ENCODE peak calls at places on chromosomes 7 and 10, in ten cellular contexts. One of them, this sample, is unnamed.

GRCh38 chr7:1312098-1313070 is 79.7 kb downstream of the UNCX start:
- DNase-seq in mammary epithelial cell: peak; percentile 8
- DNase-seq in brain microvascular endothelial cell: no peak
- DNase-seq in fibroblast of the aortic adventitia: no peak
- DNase-seq in GM12865: no peak
- DNase-seq in IMR-90: no peak
- DNase-seq in esophagus squamous epithelium: no peak
- DNase-seq in cardiac fibroblast: no peak
- DNase-seq in Panc1: no peak
- DNase-seq in cardiac muscle cell: no peak
- DNase-seq in this sample: no peak

GRCh38 chr7:119252962-119253361 is 1020.0 kb upstream of the KCND2 start:
- DNase-seq in mammary epithelial cell: no peak
- DNase-seq in Panc1: no peak
- DNase-seq in brain microvascular endothelial cell: no peak
- DNase-seq in esophagus squamous epithelium: no peak
- DNase-seq in IMR-90: no peak
- DNase-seq in fibroblast of the aortic adventitia: no peak
- DNase-seq in cardiac muscle cell: no peak
- DNase-seq in cardiac fibroblast: no peak
- DNase-seq in GM12865: no peak
- DNase-seq in this sample: no peak

GRCh38 chr7:47085491-47086275 is 496.2 kb downstream of the TNS3 start:
- DNase-seq in mammary epithelial cell: no peak
- DNase-seq in IMR-90: peak; percentile 32
- DNase-seq in cardiac muscle cell: no peak
- DNase-seq in GM12865: no peak
- DNase-seq in esophagus squamous epithelium: no peak
- DNase-seq in brain microvascular endothelial cell: no peak
- DNase-seq in fibroblast of the aortic adventitia: no peak
- DNase-seq in Panc1: no peak
- DNase-seq in cardiac fibroblast: no peak
- DNase-seq in this sample: no peak

GRCh38 chr10:71719464-71720303 is at the start of gene C10orf105:
- DNase-seq in GM12865: no peak
- DNase-seq in cardiac muscle cell: peak; percentile 41
- DNase-seq in IMR-90: no peak
- DNase-seq in brain microvascular endothelial cell: no peak
- DNase-seq in mammary epithelial cell: no peak
- DNase-seq in esophagus squamous epithelium: no peak
- DNase-seq in Panc1: no peak
- DNase-seq in fibroblast of the aortic adventitia: no peak
- DNase-seq in cardiac fibroblast: no peak
- DNase-seq in this sample: no peak

GRCh38 chr10:125812128-125812527 is 10.9 kb downstream of the UROS start:
- DNase-seq in GM12865: no peak
- DNase-seq in cardiac fibroblast: peak; percentile 54
- DNase-seq in fibroblast of the aortic adventitia: peak; percentile 29
- DNase-seq in Panc1: no peak
- DNase-seq in IMR-90: peak; percentile 58
- DNase-seq in mammary epithelial cell: no peak
- DNase-seq in brain microvascular endothelial cell: peak; percentile 9
- DNase-seq in esophagus squamous epithelium: no peak
- DNase-seq in cardiac muscle cell: no peak
- DNase-seq in this sample: no peak

GRCh38 chr10:418894-419293 is 270.6 kb downstream of the DIP2C start:
- DNase-seq in Panc1: no peak
- DNase-seq in mammary epithelial cell: no peak
- DNase-seq in brain microvascular endothelial cell: no peak
- DNase-seq in IMR-90: no peak
- DNase-seq in cardiac muscle cell: no peak
- DNase-seq in GM12865: no peak
- DNase-seq in fibroblast of the aortic adventitia: no peak
- DNase-seq in cardiac fibroblast: no peak
- DNase-seq in esophagus squamous epithelium: no peak
- DNase-seq in this sample: no peak

GRCh38 chr10:17237915-17238444 is 9.9 kb downstream of the VIM start:
- DNase-seq in brain microvascular endothelial cell: no peak
- DNase-seq in fibroblast of the aortic adventitia: peak; percentile 60
- DNase-seq in cardiac fibroblast: peak; percentile 61
- DNase-seq in IMR-90: peak; percentile 51
- DNase-seq in GM12865: no peak
- DNase-seq in Panc1: no peak
- DNase-seq in cardiac muscle cell: no peak
- DNase-seq in esophagus squamous epithelium: no peak
- DNase-seq in mammary epithelial cell: no peak
- DNase-seq in this sample: no peak

GRCh38 chr7:148524479-148525173 is 65.9 kb upstream of the C7orf33 start:
- DNase-seq in cardiac muscle cell: no peak
- DNase-seq in Panc1: no peak
- DNase-seq in GM12865: no peak
- DNase-seq in cardiac fibroblast: no peak
- DNase-seq in brain microvascular endothelial cell: no peak
- DNase-seq in mammary epithelial cell: no peak
- DNase-seq in esophagus squamous epithelium: no peak
- DNase-seq in fibroblast of the aortic adventitia: no peak
- DNase-seq in IMR-90: no peak
- DNase-seq in this sample: no peak

DNA sequence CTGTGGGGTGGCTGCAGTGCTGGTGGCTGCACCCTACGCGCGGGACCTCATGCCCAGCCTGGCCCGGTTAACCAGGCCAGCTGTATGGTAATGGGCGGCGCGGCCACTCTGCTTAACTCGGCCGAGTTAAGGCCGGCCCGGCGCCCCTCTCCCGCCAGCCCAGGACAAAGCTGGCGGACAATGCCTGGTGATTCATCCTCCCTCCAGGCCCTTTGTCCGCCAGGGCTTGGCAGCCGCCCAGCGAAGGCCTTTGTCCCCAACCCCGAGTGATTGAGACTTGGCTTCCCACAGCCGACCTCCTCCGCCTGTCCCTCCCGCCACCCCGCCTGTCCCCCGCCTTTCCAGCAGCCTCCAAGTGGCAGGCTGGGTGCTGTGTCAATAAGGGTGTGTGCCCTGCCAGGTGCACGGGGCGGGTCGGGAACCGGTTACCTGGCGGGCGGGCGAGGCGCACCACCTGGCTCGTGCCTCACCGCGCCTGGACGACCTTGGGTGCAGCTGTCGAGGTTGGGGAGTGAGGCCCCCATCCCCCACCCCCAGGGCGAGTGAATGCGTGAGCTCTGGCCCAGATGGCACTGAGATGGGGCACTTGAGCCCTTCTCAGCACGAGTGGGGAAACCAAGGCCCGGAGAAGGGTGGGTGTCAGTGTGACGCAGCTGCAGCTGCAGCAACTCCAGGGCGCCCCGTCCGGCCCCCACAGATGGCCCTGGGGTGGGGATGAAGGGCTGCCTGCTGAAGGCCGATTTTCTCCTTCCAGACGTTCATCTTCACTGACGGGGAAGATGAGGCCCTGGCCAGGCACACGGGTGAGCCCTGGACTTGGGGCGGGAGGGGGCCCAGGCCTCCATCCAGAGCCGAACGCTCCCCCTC is 4.6 kb downstream of the LFNG start:
- DNase-seq in IMR-90: peak; percentile 41
- DNase-seq in cardiac fibroblast: peak; percentile 57
- DNase-seq in Panc1: no peak
- DNase-seq in brain microvascular endothelial cell: no peak
- DNase-seq in esophagus squamous epithelium: no peak
- DNase-seq in GM12865: no peak
- DNase-seq in mammary epithelial cell: peak; percentile 76
- DNase-seq in cardiac muscle cell: no peak
- DNase-seq in fibroblast of the aortic adventitia: peak; percentile 26
- DNase-seq in this sample: no peak
- H3K4me3 ChIP-seq in IMR-90: no peak overlapping the region
- H3K4me3 ChIP-seq in cardiac fibroblast: no peak overlapping the region
- H3K4me3 ChIP-seq in Panc1: peak overlapping the region; percentile 17
- H3K4me3 ChIP-seq in brain microvascular endothelial cell: peak overlapping the region; percentile 24
- H3K4me3 ChIP-seq in esophagus squamous epithelium: peak overlapping the region; percentile 62
- H3K4me3 ChIP-seq in GM12865: no peak overlapping the region
- H3K4me3 ChIP-seq in mammary epithelial cell: peak overlapping the region; percentile 30
- H3K4me3 ChIP-seq in cardiac muscle cell: no peak overlapping the region
- H3K4me3 ChIP-seq in fibroblast of the aortic adventitia: no peak overlapping the region
- H3K4me3 ChIP-seq in this sample: no peak overlapping the region

GRCh38 chr10:120643373-120643772 is 186.3 kb downstream of the PLPP4 start:
- DNase-seq in brain microvascular endothelial cell: no peak
- DNase-seq in GM12865: no peak
- DNase-seq in mammary epithelial cell: no peak
- DNase-seq in cardiac fibroblast: no peak
- DNase-seq in IMR-90: no peak
- DNase-seq in fibroblast of the aortic adventitia: no peak
- DNase-seq in Panc1: no peak
- DNase-seq in esophagus squamous epithelium: no peak
- DNase-seq in cardiac muscle cell: no peak
- DNase-seq in this sample: no peak

GRCh38 chr10:120646159-120646558 is 189.1 kb downstream of the PLPP4 start:
- DNase-seq in cardiac fibroblast: no peak
- DNase-seq in brain microvascular endothelial cell: no peak
- DNase-seq in Panc1: no peak
- DNase-seq in esophagus squamous epithelium: no peak
- DNase-seq in GM12865: no peak
- DNase-seq in IMR-90: no peak
- DNase-seq in fibroblast of the aortic adventitia: no peak
- DNase-seq in cardiac muscle cell: no peak
- DNase-seq in mammary epithelial cell: no peak
- DNase-seq in this sample: no peak

GRCh38 chr10:120644549-120645410 is 187.8 kb downstream of the PLPP4 start:
- DNase-seq in GM12865: no peak
- DNase-seq in mammary epithelial cell: no peak
- DNase-seq in IMR-90: no peak
- DNase-seq in fibroblast of the aortic adventitia: no peak
- DNase-seq in brain microvascular endothelial cell: no peak
- DNase-seq in Panc1: no peak
- DNase-seq in esophagus squamous epithelium: no peak
- DNase-seq in cardiac fibroblast: no peak
- DNase-seq in cardiac muscle cell: no peak
- DNase-seq in this sample: no peak

GRCh38 chr10:120651000-120651399 is 194.0 kb downstream of the PLPP4 start:
- DNase-seq in esophagus squamous epithelium: no peak
- DNase-seq in cardiac fibroblast: no peak
- DNase-seq in fibroblast of the aortic adventitia: no peak
- DNase-seq in brain microvascular endothelial cell: no peak
- DNase-seq in mammary epithelial cell: no peak
- DNase-seq in IMR-90: no peak
- DNase-seq in cardiac muscle cell: no peak
- DNase-seq in Panc1: no peak
- DNase-seq in GM12865: no peak
- DNase-seq in this sample: no peak

GRCh38 chr10:120646738-120647427 is 189.9 kb downstream of the PLPP4 start:
- DNase-seq in fibroblast of the aortic adventitia: no peak
- DNase-seq in mammary epithelial cell: no peak
- DNase-seq in brain microvascular endothelial cell: no peak
- DNase-seq in Panc1: no peak
- DNase-seq in esophagus squamous epithelium: no peak
- DNase-seq in GM12865: no peak
- DNase-seq in IMR-90: no peak
- DNase-seq in cardiac muscle cell: no peak
- DNase-seq in cardiac fibroblast: no peak
- DNase-seq in this sample: no peak
- TF ChIP-seq CTCF in fibroblast of the aortic adventitia: peak; percentile 17
- TF ChIP-seq CTCF in mammary epithelial cell: no peak
- TF ChIP-seq CTCF in brain microvascular endothelial cell: peak; percentile 23
- TF ChIP-seq CTCF in Panc1: no peak
- TF ChIP-seq CTCF in esophagus squamous epithelium: no peak
- TF ChIP-seq CTCF in GM12865: no peak
- TF ChIP-seq CTCF in IMR-90: no peak
- TF ChIP-seq CTCF in cardiac muscle cell: no peak
- TF ChIP-seq CTCF in cardiac fibroblast: no peak
- TF ChIP-seq CTCF in this sample: no peak

DNA sequence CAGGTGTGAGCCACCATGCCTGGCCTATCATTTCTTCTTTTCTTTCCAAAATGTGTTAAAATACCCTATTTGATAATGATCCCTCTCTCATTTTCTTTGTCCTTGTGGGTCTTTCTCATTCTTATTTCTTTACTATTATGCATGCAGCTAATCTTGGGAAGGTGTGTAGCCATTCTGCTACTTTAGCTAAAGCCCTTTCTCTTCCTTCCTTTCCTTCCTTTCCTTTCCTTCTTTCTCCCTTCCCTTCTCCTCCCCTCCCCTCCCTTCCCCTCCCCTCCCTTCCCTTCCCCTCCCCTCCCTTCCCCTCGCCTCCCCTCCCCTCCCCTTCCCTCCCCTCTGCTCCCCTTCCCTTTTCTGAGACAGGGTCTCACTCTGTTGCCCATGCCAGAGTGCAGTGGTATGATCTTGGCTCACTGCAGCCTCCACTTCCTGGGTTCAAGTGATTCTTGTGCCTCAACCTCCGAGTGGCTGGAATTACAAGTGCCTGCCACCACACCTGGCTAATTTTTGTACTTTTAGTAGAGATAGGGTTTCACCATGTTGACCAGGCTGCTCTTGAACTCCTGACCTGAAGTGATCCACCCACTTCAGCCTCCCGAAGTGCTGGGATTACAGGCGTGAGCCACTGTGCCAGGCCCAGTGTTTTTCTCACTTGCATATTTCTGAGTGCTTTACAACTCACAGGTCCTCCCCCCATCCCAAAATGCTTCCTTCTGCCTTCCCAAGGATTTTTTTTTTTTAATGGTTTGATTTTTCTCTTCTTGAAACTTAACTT is 42.3 kb downstream of the HIP1 start:
- DNase-seq in brain microvascular endothelial cell: no peak
- DNase-seq in fibroblast of the aortic adventitia: no peak
- DNase-seq in IMR-90: no peak
- DNase-seq in mammary epithelial cell: no peak
- DNase-seq in GM12865: no peak
- DNase-seq in cardiac fibroblast: no peak
- DNase-seq in cardiac muscle cell: no peak
- DNase-seq in Panc1: no peak
- DNase-seq in esophagus squamous epithelium: no peak
- DNase-seq in this sample: no peak
- H3K4me3 ChIP-seq in brain microvascular endothelial cell: no peak overlapping the region
- H3K4me3 ChIP-seq in fibroblast of the aortic adventitia: no peak overlapping the region
- H3K4me3 ChIP-seq in IMR-90: no peak overlapping the region
- H3K4me3 ChIP-seq in mammary epithelial cell: no peak overlapping the region
- H3K4me3 ChIP-seq in GM12865: no peak overlapping the region
- H3K4me3 ChIP-seq in cardiac fibroblast: no peak overlapping the region
- H3K4me3 ChIP-seq in cardiac muscle cell: no peak overlapping the region
- H3K4me3 ChIP-seq in Panc1: no peak overlapping the region
- H3K4me3 ChIP-seq in esophagus squamous epithelium: no peak overlapping the region
- H3K4me3 ChIP-seq in this sample: no peak overlapping the region

DNA sequence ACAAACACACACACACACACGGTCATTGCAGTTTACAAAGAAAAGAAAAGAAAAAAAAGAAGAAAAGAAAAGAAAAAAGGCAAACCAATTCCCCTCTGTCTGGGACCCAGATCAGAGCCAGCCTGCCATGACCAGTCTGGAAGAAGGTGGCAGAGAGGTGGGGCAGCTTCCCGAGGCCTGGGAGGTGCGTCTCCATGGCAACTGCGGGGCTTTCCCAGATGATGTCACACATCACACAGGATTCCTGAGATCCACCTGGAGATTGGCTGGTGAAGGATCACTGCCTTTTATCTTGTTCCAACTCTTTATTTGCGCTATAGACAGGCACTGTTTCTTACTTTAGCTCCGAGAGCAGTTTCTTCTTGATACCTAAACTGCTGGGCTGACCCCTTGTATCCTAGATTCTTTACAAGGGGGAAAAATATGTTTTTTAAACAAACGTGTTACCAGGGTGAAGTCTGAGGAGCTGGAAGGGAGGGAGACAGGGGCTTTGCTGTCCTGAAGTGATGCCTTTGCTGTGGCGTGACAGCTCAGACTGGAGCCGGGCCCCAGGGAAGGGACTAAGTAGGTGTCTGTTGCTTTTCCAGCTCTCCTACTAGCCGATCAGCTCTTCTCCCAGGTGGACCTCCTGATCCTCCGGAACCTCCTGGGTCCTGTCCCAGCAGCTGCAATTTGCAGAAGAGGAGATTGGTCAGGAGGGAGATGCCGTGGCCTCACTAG is 298.5 kb downstream of the KLF6 start:
- DNase-seq in fibroblast of the aortic adventitia: peak; percentile 29
- DNase-seq in IMR-90: peak; percentile 57
- DNase-seq in GM12865: no peak
- DNase-seq in esophagus squamous epithelium: no peak
- DNase-seq in brain microvascular endothelial cell: no peak
- DNase-seq in mammary epithelial cell: peak; percentile 95
- DNase-seq in Panc1: no peak
- DNase-seq in cardiac muscle cell: no peak
- DNase-seq in cardiac fibroblast: no peak
- DNase-seq in this sample: no peak
- TF ChIP-seq CTCF in fibroblast of the aortic adventitia: no peak
- TF ChIP-seq CTCF in IMR-90: no peak
- TF ChIP-seq CTCF in GM12865: no peak
- TF ChIP-seq CTCF in esophagus squamous epithelium: no peak
- TF ChIP-seq CTCF in brain microvascular endothelial cell: no peak
- TF ChIP-seq CTCF in mammary epithelial cell: peak; percentile 6
- TF ChIP-seq CTCF in Panc1: no peak
- TF ChIP-seq CTCF in cardiac muscle cell: no peak
- TF ChIP-seq CTCF in cardiac fibroblast: no peak
- TF ChIP-seq CTCF in this sample: no peak

This sample was measured in GM12864.